ENCODE peak calls at places on chromosomes 4 and X, in nine cellular contexts. C, O, R, I, J, K, X, B and Y are unnamed samples.
A peak's percentile ranks its signal among the peaks of the same experiment; 100 is the strongest.

GRCh38 chr4:83392562-83392961 is 57.9 kb upstream of the HPSE start:
- DNase-seq in O (no peak), X (no peak), J (peak; percentile 50), K (no peak), C (no peak), B (no peak), I (no peak), R (no peak), Y (no peak)

GRCh38 chr4:187309456-187309855 is 585.8 kb upstream of the FAT1 start:
- DNase-seq in O (peak; percentile 35), R (no peak), K (no peak), X (no peak), J (no peak), B (no peak), C (no peak), I (peak; percentile 45), Y (no peak)

GRCh38 chr4:150952167-150952845 is 62.8 kb downstream of the LRBA start:
- DNase-seq in J (no peak), C (no peak), I (no peak), R (no peak), K (no peak), B (no peak), O (no peak), X (no peak), Y (no peak)

GRCh38 chr4:73728091-73728741 is 12.2 kb upstream of the CXCL8 start:
- DNase-seq in R (no peak), B (no peak), I (no peak), X (no peak), K (no peak), J (no peak), O (no peak), C (no peak), Y (no peak)

GRCh38 chrX:135170877-135171519 is at the start of gene CT55:
- DNase-seq in J (no peak), O (no peak), C (no peak), X (no peak), B (no peak), R (no peak), I (no peak), K (no peak), Y (peak; percentile 73)

GRCh38 chr4:41454393-41454792 is 83.6 kb upstream of the LIMCH1 start:
- DNase-seq in J (no peak), B (no peak), R (no peak), I (no peak), X (no peak), O (no peak), K (peak; percentile 12), C (no peak), Y (no peak)

GRCh38 chr4:29553842-29554241 is 1166.3 kb upstream of the PCDH7 start:
- DNase-seq in C (no peak), X (no peak), B (no peak), K (no peak), I (peak; percentile 45), R (no peak), J (no peak), O (no peak), Y (no peak)

GRCh38 chr4:105088110-105088879 is 58.4 kb upstream of the TET2 start:
- DNase-seq in I (peak; percentile 86), J (no peak), B (no peak), C (no peak), R (no peak), O (peak; percentile 68), X (no peak), K (peak; percentile 7), Y (peak; percentile 83)

GRCh38 chrX:17553961-17554482 is 179.0 kb downstream of the NHS start:
- DNase-seq in O (no peak), B (no peak), I (no peak), K (no peak), X (no peak), J (no peak), C (no peak), R (no peak), Y (no peak)

GRCh38 chrX:24026403-24026801 is 584 bp downstream of the KLHL15 start:
- DNase-seq in X (no peak), O (peak; percentile 11), J (no peak), B (no peak), I (no peak), R (no peak), C (no peak), K (peak; percentile 23), Y (no peak)

GRCh38 chrX:67543818-67544217 is at the start of gene AR:
- DNase-seq in K (peak; percentile 84), J (no peak), C (no peak), I (peak; percentile 69), O (peak; percentile 52), X (no peak), R (no peak), B (peak; percentile 27), Y (no peak)